ENCODE peak calls at places on chromosome 7, in five cellular contexts. H, K, S, W and Z are unnamed samples.
A peak's percentile ranks its signal among the peaks of the same experiment; 100 is the strongest.

GRCh38 chr7:66747385-66748126 is 7.0 kb downstream of the RABGEF1 start:
- DNase-seq in H (no peak), K (no peak), S (no peak), W (no peak), Z (no peak)

GRCh38 chr7:66699998-66700397 is 40.5 kb upstream of the RABGEF1 start:
- DNase-seq in H (peak; percentile 49), K (peak; percentile 47), S (no peak), W (no peak), Z (no peak)

GRCh38 chr7:134450296-134451000 is 8.5 kb downstream of the AKR1B1 start:
- DNase-seq in H (no peak), K (no peak), S (no peak), W (no peak), Z (no peak)

GRCh38 chr7:34096777-34097176 is 191.4 kb downstream of the BMPER start:
- DNase-seq in H (no peak), K (no peak), S (no peak), W (no peak), Z (no peak)

GRCh38 chr7:138875794-138876193 is 77.8 kb upstream of the ATP6V0A4 start:
- DNase-seq in H (no peak), K (no peak), S (no peak), W (no peak), Z (no peak)

GRCh38 chr7:2325028-2325625 is 10.9 kb upstream of the SNX8 start:
- DNase-seq in H (no peak), K (no peak), S (no peak), W (no peak), Z (no peak)

GRCh38 chr7:87810130-87810529 is 66.0 kb downstream of the SLC25A40 start:
- DNase-seq in H (no peak), K (no peak), S (no peak), W (no peak), Z (no peak)

GRCh38 chr7:133805426-133805825 is 321.7 kb upstream of the LRGUK start:
- DNase-seq in H (no peak), K (no peak), S (no peak), W (no peak), Z (no peak)

GRCh38 chr7:128210590-128211570 is 30.2 kb upstream of the LEP start:
- DNase-seq in H (peak; percentile 64), K (no peak), S (no peak), W (peak; percentile 47), Z (no peak)

GRCh38 chr7:70569335-70569819 is 562.6 kb upstream of the GALNT17 start:
- DNase-seq in H (no peak), K (no peak), S (no peak), W (no peak), Z (no peak)

GRCh38 chr7:111677848-111678247 is 115.6 kb upstream of the IMMP2L start:
- DNase-seq in H (no peak), K (no peak), S (no peak), W (no peak), Z (no peak)

GRCh38 chr7:87148332-87148955 is 3.8 kb upstream of the DMTF1 start:
- DNase-seq in H (no peak), K (no peak), S (peak; percentile 24), W (no peak), Z (no peak)

GRCh38 chr7:114047889-114048288 is 129.1 kb upstream of the PPP1R3A start:
- DNase-seq in H (no peak), K (no peak), S (no peak), W (no peak), Z (no peak)

GRCh38 chr7:96285579-96285978 is 36.3 kb downstream of the SLC25A13 start:
- DNase-seq in H (no peak), K (no peak), S (no peak), W (no peak), Z (no peak)

DNA sequence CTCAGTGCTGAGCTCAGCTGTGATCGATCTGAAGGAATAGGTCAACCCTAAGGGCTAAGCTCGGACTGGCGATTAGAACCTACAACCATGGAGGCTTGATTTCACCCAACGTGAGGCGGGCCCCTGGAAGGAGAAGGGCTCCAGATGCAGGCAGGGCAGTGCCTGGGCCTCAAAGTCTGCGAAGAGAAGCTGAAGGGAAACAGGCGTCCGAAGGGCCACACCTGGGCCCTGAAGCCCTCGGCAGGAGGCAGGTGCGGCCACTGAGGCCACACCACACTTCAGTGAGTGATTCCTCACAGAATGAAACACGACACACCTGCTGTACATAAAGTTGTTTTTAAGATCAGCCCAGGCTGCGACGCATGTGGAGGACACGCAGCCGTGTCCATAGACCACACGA is 198.7 kb downstream of the PTPRN2 start:
- DNase-seq in H (no peak), K (no peak), S (no peak), W (no peak), Z (no peak)
- TF ChIP-seq CTCF in H (no peak), K (no peak), S (no peak), W (no peak), Z (no peak)

DNA sequence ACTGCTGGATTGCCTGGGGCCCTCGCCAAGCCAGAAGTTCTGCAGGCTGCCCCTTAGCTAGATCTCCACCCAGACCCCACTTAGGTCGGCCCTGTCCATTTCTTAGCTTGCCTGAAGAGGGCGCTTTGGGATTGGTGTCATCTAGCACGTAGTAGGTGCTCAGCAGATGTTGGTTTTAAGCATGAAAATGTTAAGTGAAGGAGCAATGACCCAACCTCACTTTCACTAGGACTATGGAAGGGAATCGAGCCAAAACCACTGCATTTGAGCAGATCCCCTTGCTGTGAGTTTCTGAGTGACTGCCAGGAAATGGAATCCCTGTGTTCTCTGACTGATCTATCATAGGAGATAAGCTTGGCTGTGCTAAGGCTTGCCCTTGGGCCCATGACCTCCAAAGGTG is 131.7 kb upstream of the EEPD1 start:
- DNase-seq in H (peak; percentile 81), K (no peak), S (peak; percentile 10), W (no peak), Z (no peak)
- TF ChIP-seq CTCF in H (peak; percentile 81), K (peak; percentile 40), S (peak; percentile 69), W (no peak), Z (no peak)

GRCh38 chr7:38318803-38319416 is 45.5 kb upstream of the TARP start:
- DNase-seq in H (peak; percentile 89), K (no peak), S (peak; percentile 40), W (no peak), Z (no peak)
- TF ChIP-seq CTCF in H (peak; percentile 82), K (peak; percentile 61), S (peak; percentile 78), W (peak; percentile 20), Z (peak; percentile 20)

DNA sequence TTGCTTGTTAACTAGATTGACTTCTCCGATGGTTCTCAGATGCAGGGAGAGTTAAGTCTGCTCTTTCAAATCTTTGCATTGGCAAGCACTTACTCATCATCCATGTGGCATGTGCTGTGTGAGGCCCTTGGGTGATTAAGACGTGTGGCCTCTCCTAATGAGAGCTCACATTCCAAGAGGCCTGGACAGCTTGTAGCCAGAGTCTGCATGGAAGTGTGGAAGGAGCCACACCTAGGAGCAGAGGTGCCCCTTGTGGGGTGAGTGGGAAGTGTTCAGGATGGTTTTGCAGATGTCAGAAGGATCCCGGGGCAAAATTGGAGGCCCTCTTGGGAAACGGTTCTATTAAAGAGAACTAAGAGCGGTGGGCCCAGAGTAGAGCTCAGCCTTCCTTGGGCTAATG is 225.9 kb downstream of the PAXIP1 start:
- DNase-seq in H (peak; percentile 70), K (no peak), S (peak; percentile 12), W (no peak), Z (no peak)
- TF ChIP-seq CTCF in H (peak; percentile 58), K (no peak), S (peak; percentile 34), W (no peak), Z (no peak)

DNA sequence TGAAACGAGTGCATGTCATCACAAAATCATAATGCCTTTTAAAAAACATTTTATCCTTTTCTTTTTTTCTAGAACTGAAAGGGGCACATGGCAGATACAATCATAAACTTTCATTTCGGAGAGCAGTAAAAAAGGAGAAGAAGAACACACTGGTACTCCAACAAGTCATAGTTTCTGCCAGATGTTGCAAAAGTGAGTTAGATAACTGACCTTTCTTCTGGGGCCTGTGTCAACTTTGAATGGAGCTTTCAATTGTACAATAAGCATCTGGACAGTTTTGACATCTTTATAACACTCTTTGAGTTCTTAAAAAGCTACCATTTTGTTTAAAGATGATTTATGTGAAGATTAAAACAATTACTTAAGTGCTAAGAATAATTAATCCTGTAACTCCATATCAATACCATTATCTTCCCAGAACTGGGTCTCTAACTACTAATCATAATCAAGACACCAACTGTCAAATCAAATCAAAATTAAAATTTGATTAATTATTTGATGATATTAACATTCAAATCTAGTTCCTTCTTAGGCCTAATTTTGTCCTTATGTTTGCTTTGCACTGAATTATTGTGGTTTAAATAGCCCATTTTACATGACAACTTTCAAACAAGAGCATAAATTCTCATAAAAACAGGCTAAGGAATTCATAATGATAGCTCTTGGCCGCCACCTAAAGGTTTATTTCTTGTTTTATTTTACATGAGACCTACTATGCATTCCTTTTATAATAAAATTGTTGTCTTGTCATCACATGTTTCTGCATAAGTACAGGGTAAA is 19.5 kb upstream of the ITGB8 start:
- DNase-seq in H (no peak), K (no peak), S (peak; percentile 38), W (no peak), Z (no peak)
- TF ChIP-seq CTCF in H (peak; percentile 79), K (no peak), S (peak; percentile 22), W (no peak), Z (peak; percentile 59)

GRCh38 chr7:69129524-69129923 is 468.8 kb upstream of the AUTS2 start:
- DNase-seq in H (no peak), K (no peak), S (no peak), W (no peak), Z (no peak)
- TF ChIP-seq CTCF in H (no peak), K (no peak), S (no peak), W (no peak), Z (no peak)

DNA sequence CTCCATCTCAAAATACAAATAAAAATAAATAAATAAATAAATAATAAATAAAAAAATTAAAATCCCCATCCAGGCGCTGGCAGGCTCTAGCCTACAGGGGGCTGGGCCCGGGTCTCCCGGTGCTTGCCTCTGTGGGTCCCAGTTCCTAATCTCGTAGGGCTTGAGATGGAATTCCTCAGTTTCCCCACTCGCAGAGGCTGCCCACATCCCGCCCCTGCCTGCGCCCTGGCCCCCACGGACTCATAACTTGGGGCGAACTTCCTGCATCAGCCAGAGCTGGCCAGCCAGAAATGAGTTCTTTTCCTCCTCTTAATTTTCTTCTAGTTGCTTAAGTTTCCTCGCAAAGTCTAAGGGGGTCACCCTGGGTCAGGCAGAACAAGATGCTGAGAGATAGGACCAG is 22.0 kb upstream of the SRRM3 start:
- DNase-seq in H (no peak), K (no peak), S (no peak), W (no peak), Z (no peak)
- TF ChIP-seq CTCF in H (peak; percentile 45), K (no peak), S (no peak), W (no peak), Z (no peak)